ENCODE peak calls at places on chromosomes 1 and 21, in nine cellular contexts. G, F, D, Q, R, Y, Z, T and W are unnamed samples.

GRCh38 chr21:17585875-17586450 is 26.7 kb downstream of the BTG3 start:
- DNase-seq in Q (no peak), Y (peak), G (peak), F (no peak), Z (no peak), D (no peak), R (no peak), T (no peak), W (no peak)

GRCh38 chr1:18107671-18108312 is at the start of gene IGSF21:
- DNase-seq in Q (no peak), Y (peak), D (no peak), Z (no peak), R (no peak), G (no peak), T (no peak), F (no peak), W (no peak)

GRCh38 chr1:231376101-231376500 is 38.0 kb downstream of the SPRTN start:
- DNase-seq in R (no peak), Y (no peak), D (no peak), F (no peak), Q (no peak), Z (no peak), T (no peak), G (no peak), W (no peak)

GRCh38 chr21:42518216-42518615 is 4.6 kb downstream of the SLC37A1 start:
- DNase-seq in T (no peak), Q (no peak), Z (no peak), F (peak), G (no peak), R (no peak), Y (no peak), D (peak), W (no peak)

GRCh38 chr1:35560256-35561225 is 2.9 kb downstream of the NCDN start:
- DNase-seq in Q (peak), T (peak), D (no peak), F (no peak), R (peak), Z (no peak), Y (no peak), G (no peak), W (peak)

GRCh38 chr1:201013991-201014815 is 9.3 kb downstream of the KIF21B start:
- DNase-seq in R (no peak), Q (no peak), D (no peak), Y (peak), G (no peak), T (no peak), Z (no peak), F (no peak), W (no peak)

GRCh38 chr1:211381481-211382181 is 55.0 kb downstream of the TRAF5 start:
- DNase-seq in R (no peak), F (no peak), G (no peak), T (no peak), Y (no peak), Q (no peak), Z (no peak), D (no peak), W (no peak)

GRCh38 chr21:29148535-29148934 is 18.1 kb downstream of the MAP3K7CL start:
- DNase-seq in F (no peak), R (no peak), T (no peak), G (no peak), D (no peak), Y (no peak), Z (no peak), Q (no peak), W (no peak)

GRCh38 chr1:50080904-50081586 is 27.7 kb upstream of the ELAVL4 start:
- DNase-seq in G (peak), T (no peak), Q (no peak), R (no peak), D (peak), Z (no peak), Y (no peak), F (no peak), W (no peak)

GRCh38 chr21:26769613-26770188 is 75.5 kb downstream of the ADAMTS1 start:
- DNase-seq in Z (no peak), D (no peak), F (no peak), G (no peak), R (no peak), T (no peak), Y (peak), Q (no peak), W (no peak)

GRCh38 chr1:117365350-117366280 is 1.6 kb upstream of the MAN1A2 start:
- DNase-seq in Z (no peak), Q (no peak), D (no peak), R (no peak), G (peak), F (no peak), T (no peak), Y (no peak), W (no peak)

GRCh38 chr21:41171210-41171609 is 3.2 kb downstream of the BACE2 start:
- DNase-seq in F (peak), Z (no peak), Q (peak), G (peak), T (peak), D (peak), Y (no peak), R (peak), W (no peak)

GRCh38 chr1:30008372-30008997 is 714.9 kb downstream of the MATN1 start:
- DNase-seq in F (no peak), R (no peak), D (no peak), Z (no peak), Q (no peak), G (no peak), Y (no peak), T (no peak), W (no peak)

GRCh38 chr1:97353094-97353493 is 567.7 kb downstream of the DPYD start:
- DNase-seq in T (no peak), R (no peak), G (no peak), D (no peak), Y (no peak), Q (no peak), F (no peak), Z (no peak), W (no peak)

GRCh38 chr1:61448934-61449368 is 276.0 kb downstream of the TM2D1 start:
- DNase-seq in Q (peak), Z (no peak), F (peak), T (peak), R (no peak), Y (no peak), G (no peak), D (no peak), W (peak)

GRCh38 chr1:169087876-169088275 is 18.6 kb upstream of the ATP1B1 start:
- DNase-seq in D (no peak), Y (no peak), F (no peak), R (no peak), Q (no peak), Z (no peak), G (no peak), T (no peak), W (no peak)

GRCh38 chr1:180291004-180291403 is 60.9 kb downstream of the LHX4 start:
- DNase-seq in F (no peak), Y (no peak), Q (no peak), G (peak), Z (no peak), R (no peak), D (no peak), T (no peak), W (no peak)

GRCh38 chr1:60924964-60925798 is 157.2 kb upstream of the NFIA start:
- DNase-seq in Q (peak), G (no peak), Y (no peak), F (no peak), D (peak), T (no peak), R (no peak), Z (no peak), W (no peak)

GRCh38 chr21:32477424-32477745 is 64.9 kb downstream of the EVA1C start:
- DNase-seq in D (no peak), T (no peak), G (no peak), Q (no peak), R (no peak), Z (no peak), Y (no peak), F (no peak), W (no peak)

GRCh38 chr1:87794788-87795614 is 466.3 kb downstream of the LMO4 start:
- DNase-seq in G (peak), Z (no peak), F (no peak), D (peak), Y (no peak), R (no peak), T (no peak), Q (no peak), W (no peak)

GRCh38 chr1:244326757-244327156 is 125.0 kb downstream of the ADSS2 start:
- DNase-seq in Y (no peak), R (no peak), T (no peak), F (no peak), G (no peak), D (no peak), Q (no peak), Z (no peak), W (no peak)

GRCh38 chr21:41689289-41689583 is 77.6 kb downstream of the RIPK4 start:
- DNase-seq in F (no peak), Y (no peak), Z (no peak), G (no peak), Q (no peak), T (no peak), R (no peak), D (no peak), W (no peak)

GRCh38 chr1:189874715-189875440 is 602.8 kb downstream of the BRINP3 start:
- DNase-seq in D (no peak), Y (no peak), F (no peak), Q (no peak), Z (no peak), T (no peak), G (no peak), R (no peak), W (no peak)

GRCh38 chr1:171061425-171062143 is 29.1 kb upstream of the FMO3 start:
- DNase-seq in Z (no peak), Y (no peak), R (no peak), F (no peak), Q (no peak), D (no peak), G (no peak), T (no peak), W (no peak)

GRCh38 chr1:15271196-15271595 is 24.2 kb downstream of the FHAD1 start:
- DNase-seq in Z (no peak), G (no peak), R (no peak), F (no peak), Q (no peak), T (no peak), Y (no peak), D (no peak), W (no peak)
- H3K27ac ChIP-seq in Z (no peak), G (no peak), R (no peak), F (no peak), Q (no peak), T (no peak), Y (no peak), D (no peak), W (no peak)

GRCh38 chr1:90339822-90340221 is 344.9 kb downstream of the ZNF326 start:
- DNase-seq in Y (no peak), D (no peak), T (no peak), Z (no peak), R (no peak), G (no peak), Q (no peak), F (no peak), W (no peak)
- H3K4me3 ChIP-seq in Y (no peak), D (no peak), T (no peak), Z (no peak), R (no peak), G (no peak), Q (no peak), F (no peak), W (no peak)

GRCh38 chr1:84720275-84720780 is 30.1 kb upstream of the SSX2IP start:
- DNase-seq in D (no peak), R (no peak), F (no peak), T (no peak), Q (no peak), Z (no peak), Y (no peak), G (peak), W (no peak)

GRCh38 chr1:84719477-84720274 is 29.4 kb upstream of the SSX2IP start:
- DNase-seq in R (no peak), D (no peak), T (no peak), G (no peak), Z (no peak), Y (no peak), F (no peak), Q (no peak), W (no peak)

GRCh38 chr1:84711091-84711490 is 20.8 kb upstream of the SSX2IP start:
- DNase-seq in G (no peak), T (no peak), F (no peak), Z (no peak), D (no peak), Q (no peak), R (no peak), Y (no peak), W (no peak)

GRCh38 chr1:84712288-84712874 is 22.1 kb upstream of the SSX2IP start:
- DNase-seq in Q (no peak), Y (no peak), F (no peak), D (no peak), G (peak), Z (no peak), T (no peak), R (no peak), W (no peak)

DNA sequence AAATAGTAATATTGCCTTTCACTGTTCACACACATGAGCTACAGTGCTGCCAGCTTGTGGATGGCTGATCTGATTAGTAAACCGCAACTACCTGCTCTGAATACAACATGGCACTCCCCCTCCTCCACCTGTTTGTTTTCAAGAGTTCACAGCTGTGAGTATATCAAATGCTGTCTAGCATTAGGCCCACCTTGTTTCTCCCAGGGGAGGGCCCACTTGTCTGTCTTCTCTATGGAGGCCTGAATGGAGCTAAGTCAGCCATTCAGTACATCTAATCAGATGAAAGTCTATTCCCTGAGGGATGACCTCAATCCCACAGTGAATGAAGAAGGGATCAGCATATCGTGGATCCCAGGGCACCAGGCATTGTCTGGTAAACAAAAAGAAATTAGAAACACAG is 25.4 kb upstream of the SSX2IP start:
- DNase-seq in Q (no peak), T (no peak), R (no peak), Y (no peak), G (no peak), Z (no peak), F (no peak), D (no peak), W (no peak)
- H3K27ac ChIP-seq in Q (no peak), T (no peak), R (no peak), Y (no peak), G (no peak), Z (no peak), F (no peak), D (no peak), W (no peak)

DNA sequence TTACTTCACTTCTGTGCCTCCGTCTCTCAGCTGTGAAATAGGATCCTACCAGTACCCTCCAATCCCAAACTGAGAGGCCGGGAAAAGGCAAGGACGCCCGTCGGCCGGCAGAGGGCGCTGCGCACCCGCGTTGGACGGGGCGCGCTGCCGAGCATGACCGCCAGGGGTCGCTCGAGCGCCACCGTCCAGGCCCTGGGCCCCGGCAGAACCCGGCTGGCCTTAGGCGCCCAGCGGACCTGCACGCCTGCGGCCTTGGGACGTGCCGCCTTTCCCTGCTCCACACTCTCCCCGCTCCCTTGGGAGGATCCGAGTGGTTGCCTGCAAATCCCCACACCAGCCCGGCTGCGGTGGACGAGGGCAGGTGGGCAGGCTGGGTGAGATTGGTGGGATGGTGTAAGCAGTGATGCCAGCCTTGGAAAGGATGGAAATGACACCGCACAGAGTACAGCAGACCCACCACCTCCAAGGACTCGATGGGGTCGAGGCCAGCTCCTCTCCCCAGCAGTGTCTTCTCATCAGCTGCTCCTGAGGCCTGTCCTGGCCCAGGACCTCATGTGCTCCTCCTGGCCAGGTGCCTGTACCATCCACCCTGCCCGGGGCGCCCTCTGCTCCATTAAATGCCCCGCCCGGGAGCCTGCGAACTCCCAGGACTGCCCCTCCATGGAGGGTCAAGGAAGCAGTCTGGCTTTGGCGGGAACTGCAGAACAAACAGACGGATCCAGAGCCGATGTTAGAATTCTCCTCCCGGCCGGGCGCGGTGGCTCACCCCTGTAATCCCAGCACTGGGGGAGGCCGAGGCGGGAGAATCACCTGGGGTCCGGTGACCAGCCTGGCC is 47.4 kb upstream of the LBR start:
- DNase-seq in Z (peak), F (peak), Y (peak), D (peak), R (no peak), T (peak), G (peak), Q (peak), W (peak)
- H3K4me3 ChIP-seq in Z (no peak), F (no peak), Y (no peak), D (no peak), R (no peak), T (peak), G (no peak), Q (no peak), W (peak)

DNA sequence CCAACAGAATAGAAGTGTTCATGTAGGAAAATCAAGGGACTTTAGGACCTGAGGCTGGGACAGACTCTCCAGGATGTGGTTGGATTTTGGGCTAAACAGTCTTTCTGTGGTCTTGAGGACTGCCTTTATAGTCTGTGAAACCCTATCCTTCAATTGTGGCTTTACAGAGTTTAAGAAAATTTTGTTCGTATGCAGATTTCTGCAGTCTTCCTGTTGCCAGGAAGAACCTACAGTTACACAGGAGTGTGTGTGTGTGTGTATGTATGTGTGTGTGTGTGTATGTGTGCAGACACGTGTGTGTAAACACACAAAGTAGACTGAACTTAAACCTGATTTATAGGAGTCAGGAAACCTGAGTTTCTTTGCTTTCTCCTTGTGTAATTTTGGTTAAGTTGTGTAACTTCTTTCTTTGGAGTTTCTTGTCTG is 22.8 kb downstream of the NEK7 start:
- DNase-seq in D (no peak), G (peak), Z (no peak), Y (no peak), F (no peak), R (no peak), Q (no peak), T (no peak), W (no peak)
- H3K27ac ChIP-seq in D (no peak), G (no peak), Z (peak), Y (no peak), F (no peak), R (no peak), Q (no peak), T (no peak), W (no peak)

GRCh38 chr1:226064816-226065248 is 2.3 kb downstream of the H3-3A start:
- DNase-seq in R (no peak), Q (no peak), T (no peak), G (peak), F (peak), D (peak), Y (peak), Z (no peak), W (no peak)

GRCh38 chr1:226062558-226063361 is at the start of gene H3-3A:
- DNase-seq in D (peak), Z (peak), Q (peak), Y (peak), F (peak), G (peak), R (peak), T (peak), W (peak)

GRCh38 chr1:226066415-226067077 is 4.0 kb downstream of the H3-3A start:
- DNase-seq in D (no peak), F (no peak), R (no peak), Z (no peak), Q (no peak), G (peak), Y (no peak), T (no peak), W (no peak)

GRCh38 chr1:226063362-226064167 is 1.0 kb downstream of the H3-3A start:
- DNase-seq in Z (peak), Y (peak), T (peak), R (peak), D (peak), G (peak), F (peak), Q (peak), W (peak)

DNA sequence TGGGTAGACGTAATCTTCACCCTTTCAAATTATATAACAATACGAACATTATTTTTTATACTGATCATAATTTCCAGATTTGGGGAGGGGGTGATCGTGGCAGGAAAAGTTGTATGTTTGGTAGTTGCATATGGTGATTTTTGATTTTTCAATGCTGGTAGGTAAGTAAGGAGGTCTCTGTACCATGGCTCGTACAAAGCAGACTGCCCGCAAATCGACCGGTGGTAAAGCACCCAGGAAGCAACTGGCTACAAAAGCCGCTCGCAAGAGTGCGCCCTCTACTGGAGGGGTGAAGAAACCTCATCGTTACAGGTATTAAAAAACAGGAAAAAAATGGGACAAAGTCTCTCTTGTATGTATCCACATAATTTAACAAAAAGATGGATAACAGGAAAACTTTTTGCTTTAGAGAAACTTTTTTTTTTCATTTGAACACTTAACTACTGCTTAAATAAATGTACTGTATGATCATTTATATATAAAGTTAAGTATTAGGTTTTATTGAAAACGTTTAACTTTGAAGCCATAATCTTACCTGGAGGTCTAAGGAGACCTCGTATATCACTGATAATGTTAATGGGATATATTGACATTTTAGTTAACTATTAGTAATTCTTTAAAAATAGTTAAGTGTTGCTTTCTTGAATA is 1.8 kb downstream of the H3-3A start:
- DNase-seq in G (peak), F (peak), D (peak), Z (peak), T (no peak), Q (no peak), Y (no peak), R (no peak), W (no peak)
- H3K4me3 ChIP-seq in G (peak), F (peak), D (peak), Z (peak), T (peak), Q (peak), Y (peak), R (peak), W (peak)